ENCODE peak calls at places on chromosomes 7 and 10, in seven cellular contexts. E, Y, U, T, S, B and M are unnamed samples. For H3K4me1, the result is how much of the 10 kb centered on the place peaks cover.

GRCh38 chr10:93816123-93816747 is 58.5 kb downstream of the LGI1 start:
- DNase-seq in E (peak), Y (peak), U (peak), T (peak), S (peak), B (peak), M (no peak)

GRCh38 chr7:66095010-66095409 is 19.4 kb downstream of the ASL start:
- DNase-seq in E (no peak), Y (no peak), U (no peak), T (no peak), S (no peak), B (no peak), M (no peak)

GRCh38 chr7:7247658-7248057 is 65.3 kb downstream of the C1GALT1 start:
- DNase-seq in E (no peak), Y (no peak), U (no peak), T (no peak), S (no peak), B (no peak), M (no peak)

GRCh38 chr10:26890956-26891355 is 30.2 kb upstream of the ABI1 start:
- DNase-seq in E (no peak), Y (peak), U (no peak), T (no peak), S (peak), B (no peak), M (no peak)

GRCh38 chr10:73439605-73440298 is 6.4 kb upstream of the MSS51 start:
- DNase-seq in E (no peak), Y (no peak), U (no peak), T (no peak), S (no peak), B (no peak), M (no peak)

GRCh38 chr7:112009081-112009480 is 197.1 kb downstream of the DOCK4 start:
- DNase-seq in E (no peak), Y (no peak), U (no peak), T (no peak), S (no peak), B (no peak), M (no peak)

GRCh38 chr7:68512466-68512865 is 1085.8 kb upstream of the AUTS2 start:
- DNase-seq in E (no peak), Y (no peak), U (no peak), T (no peak), S (no peak), B (no peak), M (no peak)

GRCh38 chr10:128914681-128915080 is 552.4 kb upstream of the MGMT start:
- DNase-seq in E (no peak), Y (no peak), U (peak), T (no peak), S (no peak), B (no peak), M (no peak)

GRCh38 chr10:71694039-71694471 is 25.5 kb downstream of the C10orf105 start:
- DNase-seq in E (no peak), Y (no peak), U (no peak), T (no peak), S (no peak), B (no peak), M (no peak)
- H3K4me1 ChIP-seq in E (under half), Y (under half), U (under half), T (half or more), S (under half), B (half or more), M (half or more)

GRCh38 chr10:48634984-48635557 is 30.2 kb upstream of the ARHGAP22 start:
- DNase-seq in E (no peak), Y (no peak), U (no peak), T (no peak), S (no peak), B (no peak), M (no peak)

GRCh38 chr10:48638739-48639527 is 34.1 kb upstream of the ARHGAP22 start:
- DNase-seq in E (no peak), Y (no peak), U (no peak), T (no peak), S (no peak), B (no peak), M (no peak)

GRCh38 chr10:48638158-48638557 is 33.3 kb upstream of the ARHGAP22 start:
- DNase-seq in E (no peak), Y (no peak), U (no peak), T (no peak), S (no peak), B (no peak), M (no peak)

GRCh38 chr10:48636231-48636630 is 31.4 kb upstream of the ARHGAP22 start:
- DNase-seq in E (no peak), Y (no peak), U (no peak), T (no peak), S (no peak), B (no peak), M (no peak)

DNA sequence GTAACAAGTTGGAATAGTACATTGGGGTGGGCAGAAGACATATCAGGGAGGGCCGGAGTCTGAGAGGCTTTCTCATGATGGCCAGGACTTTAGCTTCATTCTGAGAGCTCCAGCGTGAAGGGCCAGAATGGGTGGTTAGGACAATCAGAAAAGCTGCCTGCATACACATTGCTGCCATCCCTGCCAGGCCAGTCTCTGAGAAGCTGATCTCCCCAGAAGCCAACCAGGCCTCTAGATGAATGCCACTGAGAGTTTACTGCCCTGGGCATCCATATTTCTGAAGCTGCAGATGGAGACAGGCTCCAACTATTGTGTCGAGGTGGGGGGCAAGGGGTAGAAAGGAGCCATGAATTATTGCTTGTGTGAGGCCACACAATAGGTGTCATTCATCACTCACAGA is 32.0 kb upstream of the ARHGAP22 start:
- DNase-seq in E (no peak), Y (no peak), U (no peak), T (no peak), S (no peak), B (no peak), M (no peak)
- H3K4me1 ChIP-seq in E (under half), Y (under half), U (under half), T (under half), S (under half), B (half or more), M (under half)

GRCh38 chr7:12684733-12685132 is 2.7 kb upstream of the ARL4A start:
- DNase-seq in E (no peak), Y (no peak), U (no peak), T (no peak), S (no peak), B (no peak), M (no peak)

GRCh38 chr7:12685550-12685949 is 1.9 kb upstream of the ARL4A start:
- DNase-seq in E (no peak), Y (peak), U (no peak), T (no peak), S (peak), B (no peak), M (peak)

GRCh38 chr7:12683678-12684077 is 3.8 kb upstream of the ARL4A start:
- DNase-seq in E (no peak), Y (no peak), U (no peak), T (no peak), S (no peak), B (no peak), M (no peak)

GRCh38 chr7:12686234-12686893 is 1.1 kb upstream of the ARL4A start:
- DNase-seq in E (peak), Y (peak), U (peak), T (peak), S (peak), B (peak), M (peak)

GRCh38 chr7:12684186-12684585 is 3.2 kb upstream of the ARL4A start:
- DNase-seq in E (no peak), Y (no peak), U (no peak), T (no peak), S (no peak), B (no peak), M (no peak)
- H3K4me1 ChIP-seq in E (under half), Y (under half), U (under half), T (under half), S (under half), B (under half), M (under half)

DNA sequence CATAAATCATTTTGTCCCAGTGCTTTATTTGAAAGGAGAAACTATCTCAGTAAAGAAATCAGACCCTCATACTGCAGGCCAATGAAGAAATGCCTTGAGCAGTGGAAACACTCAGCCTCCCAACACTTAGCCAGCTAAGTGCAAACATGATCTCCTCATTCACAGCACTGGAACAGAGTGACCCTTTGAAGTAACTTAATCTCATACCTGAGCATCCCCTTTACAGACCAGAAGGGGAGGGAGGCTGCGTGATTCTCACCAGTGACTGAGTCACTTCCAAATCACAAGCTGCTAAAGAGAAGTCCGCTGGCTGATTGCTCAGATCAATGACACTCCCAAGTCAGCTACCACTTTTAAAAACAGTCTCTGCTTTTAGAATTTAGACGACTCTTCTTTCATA is 4.5 kb downstream of the CHST15 start:
- DNase-seq in E (no peak), Y (no peak), U (no peak), T (no peak), S (no peak), B (no peak), M (no peak)
- H3K4me1 ChIP-seq in E (under half), Y (under half), U (under half), T (half or more), S (under half), B (half or more), M (under half)

GRCh38 chr10:111175786-111176185 is 99.0 kb downstream of the ADRA2A start:
- DNase-seq in E (no peak), Y (no peak), U (no peak), T (no peak), S (no peak), B (no peak), M (no peak)
- H3K4me1 ChIP-seq in E (under half), Y (under half), U (under half), T (under half), S (under half), B (under half), M (under half)

GRCh38 chr10:34705563-34705962 is 109.5 kb downstream of the PARD3 start:
- DNase-seq in E (no peak), Y (no peak), U (no peak), T (no peak), S (no peak), B (no peak), M (no peak)

GRCh38 chr10:34707656-34708055 is 107.4 kb downstream of the PARD3 start:
- DNase-seq in E (no peak), Y (no peak), U (no peak), T (no peak), S (no peak), B (no peak), M (no peak)

GRCh38 chr10:34702093-34702952 is 112.8 kb downstream of the PARD3 start:
- DNase-seq in E (no peak), Y (peak), U (no peak), T (no peak), S (no peak), B (no peak), M (no peak)

GRCh38 chr10:34702982-34703381 is 112.1 kb downstream of the PARD3 start:
- DNase-seq in E (no peak), Y (no peak), U (no peak), T (no peak), S (no peak), B (no peak), M (no peak)

DNA sequence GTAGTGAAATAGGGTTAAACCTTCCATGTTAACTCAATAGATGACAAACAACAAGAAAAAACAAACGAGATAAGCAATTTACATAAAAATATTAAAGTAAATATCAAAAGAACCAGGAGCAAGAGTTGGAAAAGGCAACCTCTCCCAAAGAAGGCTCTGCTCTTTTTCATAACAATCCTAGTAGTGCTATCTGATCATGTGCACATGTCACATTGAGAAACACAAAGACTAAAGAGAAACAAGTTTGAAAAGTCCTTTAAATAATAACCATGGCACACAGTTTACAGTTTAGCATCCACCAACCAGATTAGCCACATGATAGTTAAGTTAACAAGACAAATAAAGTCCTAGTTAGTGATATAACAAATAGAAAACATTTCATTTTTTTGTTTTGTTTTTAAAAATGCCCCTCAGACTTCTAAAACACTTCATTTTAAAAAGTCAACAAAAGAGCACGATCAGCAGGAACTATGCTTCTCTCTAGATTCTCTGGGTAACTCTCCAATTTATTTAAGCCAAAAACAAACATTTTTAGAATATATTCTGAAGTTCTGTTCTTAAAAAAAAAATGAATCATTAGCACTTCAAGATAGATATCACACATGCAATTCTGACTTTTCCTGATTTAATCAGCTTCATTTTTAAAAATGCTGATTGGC is 110.4 kb downstream of the PARD3 start:
- DNase-seq in E (no peak), Y (no peak), U (no peak), T (no peak), S (no peak), B (no peak), M (no peak)
- H3K4me1 ChIP-seq in E (under half), Y (under half), U (under half), T (under half), S (under half), B (under half), M (under half)

GRCh38 chr10:11828682-11829284 is 5.6 kb downstream of the PROSER2 start:
- DNase-seq in E (no peak), Y (no peak), U (no peak), T (no peak), S (no peak), B (no peak), M (no peak)

GRCh38 chr10:11825796-11826414 is 2.7 kb downstream of the PROSER2 start:
- DNase-seq in E (no peak), Y (no peak), U (peak), T (no peak), S (no peak), B (no peak), M (no peak)

GRCh38 chr10:11827414-11827813 is 4.3 kb downstream of the PROSER2 start:
- DNase-seq in E (no peak), Y (no peak), U (no peak), T (no peak), S (no peak), B (no peak), M (no peak)

GRCh38 chr10:11824825-11825224 is 1.7 kb downstream of the PROSER2 start:
- DNase-seq in E (no peak), Y (no peak), U (peak), T (no peak), S (no peak), B (no peak), M (no peak)

GRCh38 chr10:11827006-11827405 is 3.9 kb downstream of the PROSER2 start:
- DNase-seq in E (no peak), Y (no peak), U (no peak), T (no peak), S (no peak), B (no peak), M (no peak)
- H3K4me1 ChIP-seq in E (under half), Y (under half), U (under half), T (under half), S (under half), B (under half), M (under half)

DNA sequence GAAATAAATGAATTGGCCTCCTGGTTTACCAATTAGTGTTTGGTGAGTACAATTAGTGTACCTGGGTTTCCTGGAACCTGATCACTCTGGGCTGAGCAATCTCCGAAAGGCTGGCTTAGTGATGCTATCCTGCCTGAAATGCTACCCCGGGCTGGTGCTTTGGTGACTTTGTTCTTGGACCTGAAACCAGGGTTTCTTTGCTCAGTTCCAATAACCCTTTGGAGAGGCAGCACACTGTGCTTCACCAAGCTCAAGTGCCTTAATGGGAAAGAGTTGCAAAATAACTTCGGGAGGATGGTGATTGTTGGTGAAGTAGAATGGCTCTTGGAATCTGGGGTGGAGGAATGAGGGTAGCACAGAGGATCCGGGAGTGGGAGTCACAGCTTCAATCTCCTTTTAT is 6.0 kb upstream of the DMBT1 start:
- DNase-seq in E (no peak), Y (no peak), U (no peak), T (no peak), S (no peak), B (no peak), M (no peak)
- H3K4me1 ChIP-seq in E (under half), Y (under half), U (under half), T (under half), S (under half), B (under half), M (under half)

DNA sequence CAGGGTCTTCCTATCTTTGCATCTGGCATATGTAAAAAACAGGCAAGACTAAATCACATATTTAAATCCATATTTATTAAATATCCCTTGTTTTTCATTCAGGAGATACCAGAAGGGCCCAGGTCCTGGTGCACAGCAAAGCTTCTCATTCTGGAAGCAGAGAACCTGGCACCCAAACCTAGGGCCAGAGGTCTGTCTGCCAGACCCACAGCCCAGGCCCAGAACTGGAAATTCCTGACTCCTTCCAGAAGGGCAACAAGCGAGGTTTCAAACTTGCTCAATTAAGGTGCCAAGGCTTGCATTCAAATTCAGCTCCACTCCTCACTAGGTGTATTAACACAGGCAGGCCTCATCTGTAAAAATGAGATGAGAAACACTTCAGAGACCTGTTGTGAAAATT is 4.2 kb upstream of the MYO1G start:
- DNase-seq in E (no peak), Y (no peak), U (no peak), T (no peak), S (no peak), B (peak), M (no peak)
- H3K4me1 ChIP-seq in E (under half), Y (under half), U (under half), T (half or more), S (half or more), B (half or more), M (half or more)

DNA sequence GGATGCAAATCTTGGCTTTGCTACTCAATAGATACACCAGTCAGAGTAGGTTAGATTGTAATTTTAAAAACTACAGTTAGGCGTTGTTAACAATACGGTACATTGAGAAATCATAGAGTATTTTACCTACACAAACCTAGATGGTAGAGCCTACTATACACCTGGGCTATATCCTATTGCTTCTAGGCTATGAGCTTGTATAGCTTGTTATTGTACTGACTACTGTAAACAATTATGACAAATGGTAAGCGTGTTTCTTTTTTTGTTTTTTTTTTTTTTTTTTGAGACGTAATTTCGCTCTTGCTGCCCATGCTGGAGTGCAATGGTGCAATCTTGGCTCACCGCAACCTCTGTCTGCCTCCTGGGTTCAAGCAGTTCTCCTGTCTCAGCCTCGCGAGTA is 3.7 kb downstream of the SEPTIN7 start:
- DNase-seq in E (no peak), Y (no peak), U (no peak), T (no peak), S (no peak), B (no peak), M (no peak)
- H3K4me1 ChIP-seq in E (under half), Y (under half), U (under half), T (half or more), S (half or more), B (half or more), M (half or more)